ENCODE peak calls at places on chromosomes 11 and 22, in eight cellular contexts. G is Karpas-422; C is mucosa of descending colon; D is kidney; H is lung; X is CD8-positive, alpha-beta T cell; S is HCT116; F is breast epithelium. B is an unnamed sample.
A peak's percentile ranks its signal among the peaks of the same experiment; 100 is the strongest.

GRCh38 chr11:73288873-73289707 is 17.0 kb downstream of the P2RY6 start:
- DNase-seq in G (peak; percentile 84), C (peak; percentile 58), D (peak; percentile 92), H (peak; percentile 77), X (peak; percentile 43), S (peak; percentile 53), F (peak; percentile 48), B (peak; percentile 70)

GRCh38 chr11:68819362-68819761 is 22.4 kb downstream of the CPT1A start:
- DNase-seq in G (no peak), C (no peak), D (no peak), H (no peak), X (no peak), S (no peak), F (no peak), B (no peak)

GRCh38 chr11:15627560-15627959 is 512.8 kb downstream of the INSC start:
- DNase-seq in G (no peak), C (no peak), D (no peak), H (no peak), X (no peak), S (no peak), F (no peak), B (no peak)

GRCh38 chr11:69010361-69010891 is 2.6 kb downstream of the MRGPRF start:
- DNase-seq in G (no peak), C (no peak), D (no peak), H (no peak), X (no peak), S (no peak), F (no peak), B (no peak)

GRCh38 chr11:109808569-109808968 is 284.6 kb upstream of the ZC3H12C start:
- DNase-seq in G (no peak), C (no peak), D (no peak), H (no peak), X (no peak), S (no peak), F (no peak), B (no peak)

GRCh38 chr11:45551181-45551580 is 114.2 kb downstream of the CHST1 start:
- DNase-seq in G (no peak), C (no peak), D (no peak), H (no peak), X (no peak), S (no peak), F (no peak), B (no peak)

GRCh38 chr11:64850979-64851567 is 6.6 kb upstream of the CDC42BPG start:
- DNase-seq in G (peak; percentile 89), C (peak; percentile 42), D (peak; percentile 80), H (no peak), X (peak; percentile 56), S (no peak), F (no peak), B (no peak)

GRCh38 chr11:18012314-18012905 is 437 bp downstream of the SERGEF start:
- DNase-seq in G (peak; percentile 68), C (peak; percentile 30), D (no peak), H (peak; percentile 29), X (peak; percentile 15), S (no peak), F (no peak), B (peak; percentile 42)

GRCh38 chr22:42901790-42902508 is 44.9 kb upstream of the ARFGAP3 start:
- DNase-seq in G (peak; percentile 59), C (no peak), D (no peak), H (no peak), X (no peak), S (no peak), F (no peak), B (no peak)

GRCh38 chr11:43578346-43579170 is 102.0 kb upstream of the HSD17B12 start:
- DNase-seq in G (peak; percentile 61), C (no peak), D (no peak), H (no peak), X (no peak), S (no peak), F (no peak), B (no peak)

GRCh38 chr22:37199839-37200161 is 11.8 kb upstream of the C1QTNF6 start:
- DNase-seq in G (peak; percentile 55), C (no peak), D (no peak), H (no peak), X (no peak), S (no peak), F (no peak), B (no peak)

GRCh38 chr11:85756401-85757200 is 54.3 kb downstream of the SYTL2 start:
- DNase-seq in G (no peak), C (peak; percentile 90), D (no peak), H (no peak), X (peak; percentile 47), S (no peak), F (no peak), B (no peak)

GRCh38 chr11:12552677-12553076 is 121.5 kb upstream of the TEAD1 start:
- DNase-seq in G (no peak), C (peak; percentile 30), D (no peak), H (no peak), X (no peak), S (no peak), F (peak; percentile 72), B (no peak)

GRCh38 chr11:47176328-47177228 is at the start of gene ARFGAP2:
- DNase-seq in G (peak; percentile 98), C (peak; percentile 97), D (peak; percentile 99), H (peak; percentile 96), X (peak; percentile 95), S (peak; percentile 86), F (peak; percentile 97), B (peak; percentile 98)

GRCh38 chr11:1000357-1000982 is 36.0 kb downstream of the MUC6 start:
- DNase-seq in G (no peak), C (no peak), D (no peak), H (no peak), X (no peak), S (no peak), F (no peak), B (no peak)
- H3K36me3 ChIP-seq in G (no peaks in the 10 kb centered on the region), C (peaks cover 10% of the 10 kb centered on the region), D (peaks cover 43% of the 10 kb centered on the region), H (no peaks in the 10 kb centered on the region), X (peaks cover 22% of the 10 kb centered on the region), S (peaks cover 14% of the 10 kb centered on the region), F (no peaks in the 10 kb centered on the region), B (peaks cover 28% of the 10 kb centered on the region)

GRCh38 chr11:106989056-106989455 is 29.2 kb downstream of the GUCY1A2 start:
- DNase-seq in G (no peak), C (no peak), D (no peak), H (no peak), X (no peak), S (no peak), F (no peak), B (no peak)
- H3K4me1 ChIP-seq in G (no peaks in the 10 kb centered on the region), C (no peaks in the 10 kb centered on the region), D (no peaks in the 10 kb centered on the region), H (no peaks in the 10 kb centered on the region), X (no peaks in the 10 kb centered on the region), S (no peaks in the 10 kb centered on the region), F (no peaks in the 10 kb centered on the region), B (peaks cover 5% of the 10 kb centered on the region)

GRCh38 chr22:20583471-20583922 is 76.1 kb downstream of the MED15 start:
- DNase-seq in G (peak; percentile 59), C (no peak), D (no peak), H (no peak), X (no peak), S (no peak), F (no peak), B (peak; percentile 31)
- H3K36me3 ChIP-seq in G (peaks cover 2% of the 10 kb centered on the region), C (peaks cover 15% of the 10 kb centered on the region), D (peaks cover 45% of the 10 kb centered on the region), H (peaks cover 6% of the 10 kb centered on the region), X (peaks cover 78% of the 10 kb centered on the region), S (peaks cover 21% of the 10 kb centered on the region), F (peaks cover 17% of the 10 kb centered on the region), B (peaks cover 54% of the 10 kb centered on the region)

GRCh38 chr11:10806206-10806605 is 2.5 kb downstream of the EIF4G2 start:
- DNase-seq in G (no peak), C (no peak), D (no peak), H (no peak), X (no peak), S (no peak), F (no peak), B (no peak)
- H3K4me1 ChIP-seq in G (peaks cover 26% of the 10 kb centered on the region), C (peaks cover 30% of the 10 kb centered on the region), D (peaks cover 11% of the 10 kb centered on the region), H (peaks cover 2% of the 10 kb centered on the region), X (peaks cover 60% of the 10 kb centered on the region), S (peaks cover 10% of the 10 kb centered on the region), F (peaks cover 13% of the 10 kb centered on the region), B (peaks cover 28% of the 10 kb centered on the region)

DNA sequence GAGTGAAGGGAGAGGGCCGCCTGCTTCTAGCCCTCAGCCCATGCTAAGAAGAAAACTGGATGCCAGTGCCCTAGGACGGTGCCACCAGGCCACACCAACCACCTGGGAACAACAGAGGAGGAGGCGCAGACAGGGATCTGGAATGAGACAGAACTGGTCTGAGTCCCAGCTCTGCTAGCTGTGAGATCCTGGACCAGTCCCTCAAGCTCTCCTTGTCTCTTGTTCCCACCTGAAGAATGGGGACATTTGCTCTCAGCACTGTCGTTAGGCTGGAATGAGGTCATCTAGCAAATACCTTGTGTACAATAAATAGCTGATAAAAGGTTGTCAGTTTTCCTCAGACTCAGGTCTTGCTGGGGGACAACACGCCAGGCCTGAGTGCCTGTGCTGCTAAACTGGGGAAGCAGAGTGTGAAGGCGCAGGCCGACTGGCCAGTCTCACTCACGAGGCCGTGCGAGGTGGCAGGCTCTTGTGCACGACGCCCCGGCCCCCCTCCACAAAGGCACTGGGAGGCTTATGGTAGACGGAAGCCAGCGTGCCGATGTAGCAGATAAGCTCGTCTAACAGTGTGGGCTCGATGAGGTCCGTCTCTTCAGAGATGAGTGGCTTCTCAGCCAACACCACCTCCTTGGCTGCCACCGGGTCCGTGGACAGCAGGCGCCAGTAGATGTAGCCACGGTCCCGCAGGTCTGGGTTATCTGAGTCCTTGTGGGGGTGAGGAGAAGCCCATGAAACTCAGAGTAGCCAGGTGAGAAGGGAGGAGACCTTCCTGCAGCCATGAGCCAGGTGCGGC is 25.8 kb upstream of the RASL10A start:
- DNase-seq in G (no peak), C (no peak), D (no peak), H (no peak), X (no peak), S (no peak), F (no peak), B (no peak)
- H3K36me3 ChIP-seq in G (peaks cover 2% of the 10 kb centered on the region), C (peaks cover 4% of the 10 kb centered on the region), D (peaks cover 51% of the 10 kb centered on the region), H (peaks cover 4% of the 10 kb centered on the region), X (peaks cover 69% of the 10 kb centered on the region), S (peaks cover 25% of the 10 kb centered on the region), F (no peaks in the 10 kb centered on the region), B (peaks cover 49% of the 10 kb centered on the region)

DNA sequence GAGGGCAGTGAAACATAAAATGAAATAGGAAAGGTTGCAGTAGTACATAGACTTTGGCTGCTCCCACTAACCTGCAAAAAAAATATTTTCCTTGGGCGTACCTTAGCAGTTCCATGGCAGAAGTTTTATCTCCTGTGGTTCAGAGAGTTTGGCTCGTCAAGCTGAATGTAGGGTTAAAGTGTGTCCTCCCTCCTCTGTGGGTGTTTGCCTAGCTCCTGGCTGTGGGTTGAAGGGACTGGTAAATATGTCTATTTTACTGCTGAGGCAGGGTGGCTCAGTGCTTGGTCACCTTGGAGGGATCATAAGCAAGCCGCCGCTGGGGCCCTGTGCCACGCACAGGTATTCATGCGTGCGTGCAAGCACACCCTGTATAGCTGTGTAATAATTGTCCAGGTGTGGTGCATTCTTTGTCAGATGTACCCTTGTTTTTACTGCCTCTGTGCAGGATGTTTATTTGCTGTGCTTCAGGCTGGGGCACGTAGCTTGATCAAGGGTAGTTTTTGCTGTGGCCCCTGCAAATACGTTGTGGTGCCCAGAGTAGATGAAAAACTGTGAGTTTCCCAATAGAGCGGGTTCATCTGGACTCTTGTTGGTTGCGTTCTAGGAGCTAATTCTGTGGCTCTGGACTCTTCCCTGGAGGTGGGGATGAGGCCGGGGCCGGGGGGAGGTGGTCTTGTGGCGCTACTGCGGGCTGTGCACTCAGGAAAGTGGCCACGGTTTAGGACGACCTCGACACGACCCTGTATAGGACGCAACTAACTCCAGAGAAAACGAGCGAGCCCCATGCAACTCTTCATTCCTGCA is 734 bp upstream of the SORL1 start:
- DNase-seq in G (peak; percentile 72), C (peak; percentile 89), D (peak; percentile 80), H (no peak), X (peak; percentile 55), S (no peak), F (no peak), B (peak; percentile 50)
- H3K4me1 ChIP-seq in G (peaks cover 85% of the 10 kb centered on the region), C (peaks cover 30% of the 10 kb centered on the region), D (no peaks in the 10 kb centered on the region), H (no peaks in the 10 kb centered on the region), X (peaks cover 77% of the 10 kb centered on the region), S (peaks cover 8% of the 10 kb centered on the region), F (no peaks in the 10 kb centered on the region), B (peaks cover 15% of the 10 kb centered on the region)

B was measured in thyroid gland.